ENCODE peak calls at places on chromosomes 3 and 15, in eight cellular contexts. W is cardiac muscle cell; U is naive thymus-derived CD8-positive, alpha-beta T cell; I is epithelial cell of esophagus; L is EL; O is astrocyte of the spinal cord; S is H4; P is RPMI8226. J is an unnamed sample.

GRCh38 chr15:80159811-80160569 is 7.2 kb downstream of the FAH start:
- DNase-seq in S (no peak), U (no peak), P (no peak), W (no peak), L (no peak), I (no peak), O (no peak), J (peak; percentile 37)

GRCh38 chr3:13547591-13548371 is 1.1 kb upstream of the FBLN2 start:
- DNase-seq in L (no peak), S (no peak), I (peak; percentile 85), P (no peak), O (no peak), U (no peak), W (no peak), J (no peak)

GRCh38 chr3:132218817-132219390 is 98.3 kb upstream of the ACP3 start:
- DNase-seq in P (no peak), U (no peak), O (no peak), L (no peak), W (no peak), S (no peak), I (no peak), J (no peak)

GRCh38 chr3:49021213-49021812 is 608 bp upstream of the NDUFAF3 start:
- DNase-seq in L (peak; percentile 98), S (peak; percentile 90), W (peak; percentile 100), U (peak; percentile 98), P (peak; percentile 99), O (peak; percentile 98), I (peak; percentile 98), J (peak; percentile 98)

GRCh38 chr15:61185759-61186158 is 43.3 kb downstream of the RORA start:
- DNase-seq in W (no peak), L (no peak), S (no peak), P (no peak), U (no peak), O (no peak), I (no peak), J (no peak)

GRCh38 chr3:28089527-28089897 is 151.9 kb upstream of the CMC1 start:
- DNase-seq in I (peak; percentile 13), L (no peak), U (no peak), P (no peak), W (no peak), O (no peak), S (no peak), J (no peak)

GRCh38 chr3:155676252-155676981 is 68.5 kb downstream of the PLCH1 start:
- DNase-seq in L (peak; percentile 80), I (peak; percentile 68), S (peak; percentile 47), U (no peak), W (peak; percentile 19), P (no peak), O (peak; percentile 62), J (peak; percentile 85)

GRCh38 chr3:11509175-11510000 is 134.3 kb downstream of the VGLL4 start:
- DNase-seq in S (peak; percentile 97), I (peak; percentile 47), L (peak; percentile 85), W (peak; percentile 75), O (no peak), U (no peak), P (no peak), J (peak; percentile 85)

GRCh38 chr3:8307545-8308110 is 194.0 kb upstream of the LMCD1 start:
- DNase-seq in O (no peak), L (no peak), W (no peak), P (no peak), S (no peak), U (no peak), I (no peak), J (no peak)

GRCh38 chr3:42666577-42666998 is 13.1 kb downstream of the ZBTB47 start:
- DNase-seq in O (no peak), S (no peak), U (no peak), L (no peak), P (no peak), W (no peak), I (no peak), J (no peak)

GRCh38 chr3:170907519-170908234 is 760 bp downstream of the EIF5A2 start:
- DNase-seq in W (peak; percentile 5), P (no peak), O (peak; percentile 33), S (peak; percentile 38), U (no peak), I (peak; percentile 1), L (peak; percentile 33), J (peak; percentile 43)

GRCh38 chr3:128060473-128061381 is 8.5 kb downstream of the SEC61A1 start:
- DNase-seq in L (peak; percentile 94), W (no peak), U (no peak), S (no peak), O (peak; percentile 91), P (no peak), I (peak; percentile 88), J (peak; percentile 95)

GRCh38 chr15:25250906-25251622 is 187.8 kb downstream of the UBE3A start:
- DNase-seq in U (no peak), I (no peak), L (no peak), O (no peak), S (no peak), W (no peak), P (no peak), J (no peak)

GRCh38 chr3:171809513-171810277 is 588 bp downstream of the PLD1 start:
- DNase-seq in L (peak; percentile 95), U (peak; percentile 5), W (peak; percentile 87), O (peak; percentile 93), I (peak; percentile 88), S (peak; percentile 78), P (peak; percentile 21), J (peak; percentile 92)

GRCh38 chr15:39585394-39585841 is 4.5 kb downstream of the THBS1 start:
- DNase-seq in O (peak; percentile 9), I (peak; percentile 31), S (no peak), P (no peak), W (no peak), U (no peak), L (no peak), J (peak; percentile 10)

GRCh38 chr3:118501152-118501551 is 533.5 kb downstream of the IGSF11 start:
- DNase-seq in O (peak; percentile 12), U (no peak), W (peak; percentile 28), I (peak; percentile 22), P (peak; percentile 32), S (peak; percentile 91), L (peak; percentile 13), J (no peak)

GRCh38 chr3:10196389-10197052 is 31.8 kb downstream of the IRAK2 start:
- DNase-seq in S (no peak), U (no peak), P (no peak), O (peak; percentile 82), L (peak; percentile 56), W (no peak), I (peak; percentile 53), J (peak; percentile 97)

GRCh38 chr15:64912926-64913325 is 1.2 kb downstream of the ANKDD1A start:
- DNase-seq in U (no peak), L (no peak), S (no peak), O (no peak), W (no peak), I (no peak), P (no peak), J (no peak)

GRCh38 chr3:42257007-42257406 is 9.0 kb downstream of the CCK start:
- DNase-seq in O (no peak), L (no peak), P (no peak), S (no peak), U (no peak), W (no peak), I (peak; percentile 93), J (no peak)

GRCh38 chr3:11499144-11499543 is 144.6 kb downstream of the VGLL4 start:
- DNase-seq in W (no peak), L (peak; percentile 94), O (peak; percentile 95), U (no peak), S (peak; percentile 83), I (peak; percentile 92), P (no peak), J (peak; percentile 91)